ENCODE peak calls at places on chromosomes 5 and 9, in six cellular contexts. G is cardiac fibroblast, O is transverse colon, H is left colon, D is NCI-H146, J is T-helper 1 cell. R is an unnamed sample.

GRCh38 chr9:96620832-96621269 is 1.2 kb upstream of the CDC14B start:
- DNase-seq in H (no peak), O (no peak), D (no peak), J (no peak), G (no peak), R (no peak)

GRCh38 chr9:27383524-27383923 is 86.6 kb upstream of the EQTN start:
- DNase-seq in O (no peak), H (no peak), G (no peak), D (no peak), J (no peak), R (no peak)

GRCh38 chr9:134802201-134802795 is 78.3 kb upstream of the FCN2 start:
- DNase-seq in O (no peak), D (no peak), G (no peak), J (no peak), H (no peak), R (no peak)

GRCh38 chr9:90306118-90306517 is 336.5 kb downstream of the DIRAS2 start:
- DNase-seq in J (no peak), O (no peak), D (no peak), H (no peak), G (no peak), R (no peak)

GRCh38 chr5:170650850-170651249 is 132.7 kb upstream of the GABRP start:
- DNase-seq in G (no peak), J (no peak), D (no peak), H (no peak), O (no peak), R (no peak)

GRCh38 chr9:116585204-116585603 is 101.9 kb upstream of the TRIM32 start:
- DNase-seq in H (no peak), J (no peak), D (no peak), G (no peak), O (no peak), R (no peak)

GRCh38 chr5:58365791-58366190 is 94.1 kb downstream of the PLK2 start:
- DNase-seq in J (no peak), O (no peak), H (no peak), D (no peak), G (no peak), R (no peak)

GRCh38 chr5:142568271-142568995 is 117.5 kb downstream of the FGF1 start:
- DNase-seq in G (peak; percentile 62), D (no peak), J (no peak), H (no peak), O (no peak), R (peak; percentile 24)

GRCh38 chr5:181259974-181260719 is 796 bp downstream of the TRIM52 start:
- DNase-seq in G (no peak), O (no peak), D (no peak), J (no peak), H (no peak), R (peak; percentile 42)

GRCh38 chr5:458547-459353 is 15.8 kb downstream of the EXOC3 start:
- DNase-seq in G (peak; percentile 80), O (peak; percentile 5), H (peak; percentile 8), D (no peak), J (no peak), R (peak; percentile 35)

GRCh38 chr9:37284631-37285030 is 137.9 kb upstream of the GRHPR start:
- DNase-seq in G (peak; percentile 66), D (no peak), J (no peak), O (no peak), H (no peak), R (peak; percentile 76)

GRCh38 chr5:53362521-53362941 is 117.9 kb upstream of the FST start:
- DNase-seq in G (peak; percentile 98), D (no peak), J (no peak), H (no peak), O (no peak), R (peak; percentile 92)

GRCh38 chr9:129701549-129701948 is 36.1 kb downstream of the PRRX2 start:
- DNase-seq in J (no peak), O (no peak), G (no peak), D (no peak), H (no peak), R (peak; percentile 40)

GRCh38 chr9:128635266-128636023 is 21.2 kb downstream of the DYNC2I2 start:
- DNase-seq in O (peak; percentile 91), D (peak; percentile 43), G (peak; percentile 97), J (no peak), H (peak; percentile 94), R (peak; percentile 98)

GRCh38 chr9:125538092-125538473 is 168.9 kb downstream of the MAPKAP1 start:
- DNase-seq in G (peak; percentile 94), O (peak; percentile 60), J (no peak), D (peak; percentile 38), H (peak; percentile 44), R (peak; percentile 93)

GRCh38 chr9:33697171-33697570 is 98.2 kb upstream of the PRSS3 start:
- DNase-seq in D (no peak), O (no peak), G (no peak), H (no peak), J (no peak), R (no peak)

GRCh38 chr5:138649316-138649720 is 74.1 kb upstream of the HSPA9 start:
- DNase-seq in H (no peak), J (no peak), O (no peak), G (no peak), D (no peak), R (no peak)

GRCh38 chr5:9188131-9188530 is 357.7 kb downstream of the SEMA5A start:
- DNase-seq in G (peak; percentile 94), J (no peak), O (no peak), D (no peak), H (no peak), R (peak; percentile 68)

GRCh38 chr5:72242796-72243475 is 77.1 kb downstream of the MRPS27 start:
- DNase-seq in H (no peak), D (peak; percentile 68), O (no peak), J (no peak), G (no peak), R (no peak)

GRCh38 chr5:150398432-150399157 is 14.1 kb downstream of the CD74 start:
- DNase-seq in G (no peak), D (no peak), J (no peak), O (peak; percentile 30), H (no peak), R (no peak)

GRCh38 chr9:112527959-112528358 is 41.3 kb downstream of the KIAA1958 start:
- DNase-seq in H (no peak), G (no peak), D (no peak), O (no peak), J (no peak), R (no peak)

GRCh38 chr5:56876325-56876724 is 33.1 kb upstream of the SETD9 start:
- DNase-seq in G (peak; percentile 58), D (no peak), O (no peak), H (no peak), J (no peak), R (no peak)

R was measured in adipocyte.